ENCODE peak calls at places on chromosomes 11 and 22, in seven cellular contexts. N, I, X, F, E, O and V are unnamed samples.
A peak's percentile ranks its signal among the peaks of the same experiment; 100 is the strongest.

GRCh38 chr22:21937821-21938070 is 14.9 kb downstream of the PPM1F start:
- DNase-seq in N (no peak), I (no peak), X (no peak), F (no peak), E (no peak), O (no peak), V (no peak)

GRCh38 chr22:39173787-39174497 is 21.5 kb upstream of the CBX7 start:
- DNase-seq in N (no peak), I (no peak), X (no peak), F (no peak), E (no peak), O (peak; percentile 54), V (no peak)

GRCh38 chr22:22122348-22123117 is 122.1 kb upstream of the VPREB1 start:
- DNase-seq in N (no peak), I (no peak), X (no peak), F (no peak), E (no peak), O (no peak), V (no peak)

GRCh38 chr11:112844530-112844929 is 116.7 kb upstream of the NCAM1 start:
- DNase-seq in N (no peak), I (no peak), X (no peak), F (no peak), E (no peak), O (no peak), V (no peak)

GRCh38 chr11:66632952-66633351 is 5.6 kb upstream of the RBM4 start:
- DNase-seq in N (no peak), I (no peak), X (no peak), F (no peak), E (no peak), O (no peak), V (no peak)

GRCh38 chr22:19090183-19090582 is 32.0 kb downstream of the DGCR2 start:
- DNase-seq in N (no peak), I (no peak), X (no peak), F (no peak), E (no peak), O (no peak), V (no peak)

GRCh38 chr22:41831828-41832552 is 915 bp upstream of the SREBF2 start:
- DNase-seq in N (no peak), I (no peak), X (no peak), F (no peak), E (no peak), O (no peak), V (no peak)

GRCh38 chr11:61907871-61908729 is 9.3 kb downstream of the RAB3IL1 start:
- DNase-seq in N (no peak), I (no peak), X (no peak), F (no peak), E (no peak), O (no peak), V (no peak)

GRCh38 chr11:75434886-75435570 is 2.0 kb upstream of the KLHL35 start:
- DNase-seq in N (no peak), I (no peak), X (no peak), F (no peak), E (no peak), O (no peak), V (no peak)

GRCh38 chr11:83909579-83909978 is 623.4 kb upstream of the CCDC90B start:
- DNase-seq in N (no peak), I (no peak), X (no peak), F (no peak), E (no peak), O (no peak), V (no peak)

GRCh38 chr11:34173050-34173449 is 67.6 kb downstream of the NAT10 start:
- DNase-seq in N (no peak), I (no peak), X (no peak), F (no peak), E (no peak), O (no peak), V (no peak)

GRCh38 chr11:93694109-93694508 is 32.6 kb downstream of the CEP295 start:
- DNase-seq in N (no peak), I (no peak), X (no peak), F (no peak), E (no peak), O (no peak), V (no peak)

GRCh38 chr11:121446752-121447156 is 5.4 kb upstream of the SORL1 start:
- DNase-seq in N (no peak), I (no peak), X (no peak), F (no peak), E (no peak), O (no peak), V (no peak)

GRCh38 chr11:57539342-57539741 is 1.9 kb downstream of the SMTNL1 start:
- DNase-seq in N (no peak), I (no peak), X (no peak), F (no peak), E (no peak), O (no peak), V (no peak)

GRCh38 chr11:28649922-28650321 is 541.7 kb downstream of the METTL15 start:
- DNase-seq in N (no peak), I (no peak), X (no peak), F (no peak), E (no peak), O (no peak), V (no peak)

GRCh38 chr22:27670701-27671412 is 130.7 kb downstream of the MN1 start:
- DNase-seq in N (peak; percentile 85), I (no peak), X (no peak), F (peak; percentile 83), E (no peak), O (no peak), V (peak; percentile 87)

GRCh38 chr11:12066056-12066798 is 44.2 kb upstream of the MICAL2 start:
- DNase-seq in N (no peak), I (no peak), X (peak; percentile 88), F (no peak), E (no peak), O (no peak), V (no peak)

GRCh38 chr22:46764140-46764680 is 1.8 kb downstream of the TBC1D22A start:
- DNase-seq in N (no peak), I (no peak), X (no peak), F (no peak), E (no peak), O (no peak), V (no peak)

GRCh38 chr11:69355346-69355940 is 61.5 kb downstream of the MYEOV start:
- DNase-seq in N (no peak), I (no peak), X (no peak), F (no peak), E (no peak), O (no peak), V (peak; percentile 15)

GRCh38 chr22:45317551-45318167 is 7.9 kb downstream of the FAM118A start:
- DNase-seq in N (peak; percentile 41), I (peak; percentile 9), X (no peak), F (no peak), E (no peak), O (no peak), V (peak; percentile 63)